ENCODE peak calls at places on chromosome 11, in ten cellular contexts. Q, S, G, P, K, I, Z, D, M and T are unnamed samples.

GRCh38 chr11:32829680-32830412 is at the start of gene PRRG4:
- DNase-seq in K (no peak), P (no peak), M (peak), D (peak), S (peak), Z (peak), G (no peak), Q (peak), I (peak), T (peak)

GRCh38 chr11:70243912-70244652 is 26.4 kb upstream of the PPFIA1 start:
- DNase-seq in K (no peak), S (no peak), I (no peak), G (peak), P (peak), Q (no peak), M (peak), Z (no peak), D (no peak), T (no peak)

GRCh38 chr11:132405728-132406127 is 1035.3 kb downstream of the NTM start:
- DNase-seq in S (no peak), Q (no peak), D (no peak), G (no peak), K (no peak), P (no peak), M (no peak), I (no peak), Z (no peak), T (no peak)

GRCh38 chr11:69000831-69001245 is 12.2 kb downstream of the MRGPRF start:
- DNase-seq in Z (peak), K (no peak), M (peak), P (peak), G (peak), S (peak), I (no peak), D (peak), Q (no peak), T (no peak)

GRCh38 chr11:101436511-101437142 is 147.2 kb downstream of the TRPC6 start:
- DNase-seq in K (no peak), Z (peak), D (peak), P (peak), M (peak), Q (peak), I (peak), S (peak), G (peak), T (peak)

GRCh38 chr11:109735139-109735538 is 313.1 kb downstream of the C11orf87 start:
- DNase-seq in K (no peak), I (no peak), M (no peak), Z (no peak), Q (no peak), D (no peak), G (no peak), P (no peak), S (no peak), T (no peak)

GRCh38 chr11:8671242-8671641 is 11.2 kb downstream of the TRIM66 start:
- DNase-seq in Q (peak), I (no peak), K (peak), D (peak), G (no peak), P (peak), Z (peak), M (peak), S (peak), T (no peak)

GRCh38 chr11:60938500-60938899 is 13.5 kb downstream of the SLC15A3 start:
- DNase-seq in M (no peak), Z (no peak), Q (no peak), P (no peak), G (no peak), I (no peak), S (no peak), K (no peak), D (no peak), T (no peak)

GRCh38 chr11:86442420-86442819 is 67.7 kb downstream of the CCDC81 start:
- DNase-seq in S (no peak), Q (no peak), I (no peak), K (no peak), D (no peak), G (no peak), P (no peak), M (no peak), Z (no peak), T (no peak)

GRCh38 chr11:32121012-32121411 is 30.1 kb downstream of the RCN1 start:
- DNase-seq in I (no peak), K (no peak), S (no peak), D (no peak), G (no peak), Z (no peak), M (no peak), Q (no peak), P (no peak), T (no peak)

GRCh38 chr11:65506770-65507485 is 8.1 kb downstream of the MALAT1 start:
- DNase-seq in M (peak), P (peak), K (no peak), I (peak), G (no peak), Q (no peak), D (peak), Z (peak), S (peak), T (no peak)

GRCh38 chr11:62860835-62861563 is 19.7 kb upstream of the SLC3A2 start:
- DNase-seq in Z (no peak), M (no peak), Q (no peak), S (no peak), I (no peak), G (no peak), D (no peak), P (no peak), K (no peak), T (no peak)

GRCh38 chr11:63945482-63946163 is 6.8 kb downstream of the NAA40 start:
- DNase-seq in Z (peak), G (peak), I (peak), K (peak), D (peak), P (peak), S (peak), M (peak), Q (peak), T (peak)

GRCh38 chr11:10304495-10305261 is at the start of gene ADM:
- DNase-seq in M (peak), Q (peak), I (peak), D (peak), K (no peak), Z (peak), S (peak), P (peak), G (peak), T (peak)

GRCh38 chr11:46363031-46363407 is 15.8 kb downstream of the DGKZ start:
- DNase-seq in D (peak), G (no peak), I (peak), K (peak), Q (peak), S (no peak), Z (peak), M (peak), P (peak), T (no peak)

GRCh38 chr11:3154001-3154599 is 11.0 kb downstream of the OSBPL5 start:
- DNase-seq in Q (no peak), D (no peak), S (no peak), P (peak), Z (no peak), G (no peak), K (no peak), M (no peak), I (no peak), T (peak)

GRCh38 chr11:441418-442274 is at the start of gene ANO9:
- DNase-seq in I (peak), K (no peak), Z (no peak), S (peak), G (no peak), M (no peak), P (no peak), D (peak), Q (no peak), T (no peak)

GRCh38 chr11:123054301-123055065 is 7.5 kb downstream of the HSPA8 start:
- DNase-seq in Z (peak), M (peak), I (no peak), Q (peak), K (no peak), G (peak), S (no peak), P (peak), D (no peak), T (no peak)

GRCh38 chr11:73139476-73140198 is 2.5 kb downstream of the FCHSD2 start:
- DNase-seq in K (no peak), I (no peak), S (no peak), P (no peak), M (peak), G (no peak), D (no peak), Q (no peak), Z (peak), T (no peak)

GRCh38 chr11:69122337-69122641 is 33.4 kb upstream of the SMIM38 start:
- DNase-seq in Q (no peak), S (no peak), G (peak), K (no peak), P (no peak), M (no peak), Z (no peak), D (no peak), I (no peak), T (no peak)

GRCh38 chr11:35313066-35313765 is 106.1 kb downstream of the SLC1A2 start:
- DNase-seq in P (no peak), S (no peak), Z (no peak), G (no peak), Q (no peak), K (no peak), I (no peak), M (no peak), D (no peak), T (no peak)

GRCh38 chr11:35317253-35317652 is 102.1 kb downstream of the SLC1A2 start:
- DNase-seq in Q (no peak), Z (no peak), I (no peak), K (no peak), G (no peak), S (no peak), D (no peak), M (no peak), P (no peak), T (no peak)

GRCh38 chr11:35318309-35318708 is 101.0 kb downstream of the SLC1A2 start:
- DNase-seq in K (no peak), M (no peak), P (no peak), Z (no peak), S (no peak), Q (no peak), D (no peak), G (no peak), I (no peak), T (no peak)

GRCh38 chr11:35318977-35319925 is 100.1 kb downstream of the SLC1A2 start:
- DNase-seq in K (no peak), I (no peak), S (no peak), M (no peak), D (no peak), Q (no peak), Z (no peak), P (no peak), G (no peak), T (no peak)

GRCh38 chr11:35316161-35316560 is 103.2 kb downstream of the SLC1A2 start:
- DNase-seq in P (no peak), S (no peak), K (no peak), D (no peak), I (no peak), G (no peak), Q (no peak), Z (no peak), M (no peak), T (no peak)
- TF ChIP-seq CTCF in P (no peak), S (no peak), K (no peak), D (no peak), I (no peak), G (no peak), Q (no peak), Z (no peak), M (no peak), T (no peak)

DNA sequence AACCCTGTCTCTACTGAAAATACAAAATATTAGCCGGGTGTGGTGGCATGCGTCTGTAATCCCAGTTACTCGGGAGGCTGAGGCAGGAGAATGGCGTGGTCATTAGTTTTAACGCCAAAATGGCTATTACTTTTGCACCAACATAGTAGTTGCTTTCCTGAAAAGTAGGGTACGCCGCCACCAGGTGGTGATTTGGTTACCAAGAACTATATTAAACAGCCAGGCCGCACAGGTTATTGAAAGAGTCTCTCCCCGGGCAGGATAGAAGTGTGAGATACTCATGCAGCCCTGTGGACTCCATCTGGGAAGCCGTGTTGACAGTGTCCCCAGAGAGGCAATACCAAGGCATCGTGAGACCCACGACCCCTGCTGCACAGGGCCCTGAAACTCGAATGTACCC is 24.6 kb upstream of the LRRC32 start:
- DNase-seq in Q (no peak), G (no peak), I (no peak), P (no peak), K (no peak), M (no peak), Z (no peak), S (no peak), D (no peak), T (no peak)
- TF ChIP-seq CTCF in Q (no peak), G (peak), I (no peak), P (peak), K (no peak), M (no peak), Z (no peak), S (no peak), D (no peak), T (no peak)

GRCh38 chr11:75495749-75496641 is 29.7 kb downstream of the GDPD5 start:
- DNase-seq in K (no peak), S (no peak), Z (no peak), G (no peak), Q (peak), D (no peak), I (no peak), M (no peak), P (no peak), T (no peak)
- TF ChIP-seq CTCF in K (peak), S (no peak), Z (peak), G (peak), Q (no peak), D (no peak), I (no peak), M (no peak), P (no peak), T (no peak)

DNA sequence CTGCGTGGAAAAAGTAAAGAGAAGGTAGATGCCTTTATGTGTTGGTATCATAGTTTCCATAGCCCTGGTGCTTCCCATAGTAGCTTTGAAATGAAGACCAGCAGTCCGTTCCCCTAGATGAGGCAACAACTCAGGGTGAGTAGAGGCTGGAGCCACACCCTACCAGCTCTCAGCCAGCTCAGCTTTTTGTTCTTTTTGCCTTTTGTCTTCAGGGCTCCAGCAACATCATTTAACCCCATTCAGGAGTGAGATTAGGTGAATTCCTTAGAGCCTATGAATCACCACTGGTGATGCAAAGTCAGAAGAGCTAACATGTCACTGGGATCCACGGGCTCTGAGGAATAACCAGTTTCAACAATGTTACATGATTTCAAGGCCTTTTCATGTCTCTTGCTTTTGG is 14.0 kb upstream of the SESN3 start:
- DNase-seq in I (no peak), S (no peak), Q (no peak), K (peak), Z (peak), M (peak), P (peak), D (peak), G (no peak), T (no peak)
- TF ChIP-seq CTCF in I (no peak), S (no peak), Q (no peak), K (no peak), Z (no peak), M (no peak), P (no peak), D (no peak), G (no peak), T (no peak)